ENCODE peak calls at places on chromosome 6, in ten cellular contexts. One of them, this sample, is unnamed.

GRCh38 chr6:24064106-24064505 is 61.9 kb upstream of the NRSN1 start:
- DNase-seq in astrocyte of the spinal cord: no peak
- DNase-seq in CD8-positive, alpha-beta T cell: no peak
- DNase-seq in RWPE1: no peak
- DNase-seq in fibroblast of lung: no peak
- DNase-seq in left lung: no peak
- DNase-seq in AG10803: no peak
- DNase-seq in AG04449: no peak
- DNase-seq in adrenal gland: no peak
- DNase-seq in esophagus squamous epithelium: no peak
- DNase-seq in this sample: no peak

GRCh38 chr6:5115168-5115567 is 30.0 kb downstream of the PPP1R3G start:
- DNase-seq in astrocyte of the spinal cord: peak; percentile 74
- DNase-seq in CD8-positive, alpha-beta T cell: no peak
- DNase-seq in RWPE1: no peak
- DNase-seq in fibroblast of lung: peak; percentile 59
- DNase-seq in left lung: no peak
- DNase-seq in AG10803: peak; percentile 50
- DNase-seq in AG04449: no peak
- DNase-seq in adrenal gland: no peak
- DNase-seq in esophagus squamous epithelium: no peak
- DNase-seq in this sample: no peak

GRCh38 chr6:104686550-104687155 is 173.1 kb downstream of the HACE1 start:
- DNase-seq in astrocyte of the spinal cord: no peak
- DNase-seq in CD8-positive, alpha-beta T cell: no peak
- DNase-seq in RWPE1: no peak
- DNase-seq in fibroblast of lung: no peak
- DNase-seq in left lung: no peak
- DNase-seq in AG10803: no peak
- DNase-seq in AG04449: no peak
- DNase-seq in adrenal gland: no peak
- DNase-seq in esophagus squamous epithelium: no peak
- DNase-seq in this sample: no peak

GRCh38 chr6:109483744-109484075 is 691 bp upstream of the ZBTB24 start:
- DNase-seq in astrocyte of the spinal cord: no peak
- DNase-seq in CD8-positive, alpha-beta T cell: no peak
- DNase-seq in RWPE1: no peak
- DNase-seq in fibroblast of lung: peak; percentile 11
- DNase-seq in left lung: no peak
- DNase-seq in AG10803: no peak
- DNase-seq in AG04449: no peak
- DNase-seq in adrenal gland: no peak
- DNase-seq in esophagus squamous epithelium: no peak
- DNase-seq in this sample: no peak

GRCh38 chr6:32086661-32087573 is 22.2 kb downstream of the TNXB start:
- DNase-seq in astrocyte of the spinal cord: peak; percentile 70
- DNase-seq in CD8-positive, alpha-beta T cell: no peak
- DNase-seq in RWPE1: peak; percentile 49
- DNase-seq in fibroblast of lung: peak; percentile 57
- DNase-seq in left lung: no peak
- DNase-seq in AG10803: peak; percentile 83
- DNase-seq in AG04449: no peak
- DNase-seq in adrenal gland: peak; percentile 64
- DNase-seq in esophagus squamous epithelium: no peak
- DNase-seq in this sample: no peak

GRCh38 chr6:53723331-53723730 is 57.8 kb upstream of the KLHL31 start:
- DNase-seq in astrocyte of the spinal cord: no peak
- DNase-seq in CD8-positive, alpha-beta T cell: no peak
- DNase-seq in RWPE1: no peak
- DNase-seq in fibroblast of lung: no peak
- DNase-seq in left lung: no peak
- DNase-seq in AG10803: no peak
- DNase-seq in AG04449: no peak
- DNase-seq in adrenal gland: no peak
- DNase-seq in esophagus squamous epithelium: no peak
- DNase-seq in this sample: no peak

GRCh38 chr6:58113960-58114359 is 796.5 kb downstream of the PRIM2 start:
- DNase-seq in astrocyte of the spinal cord: no peak
- DNase-seq in CD8-positive, alpha-beta T cell: no peak
- DNase-seq in RWPE1: no peak
- DNase-seq in fibroblast of lung: no peak
- DNase-seq in left lung: no peak
- DNase-seq in AG10803: no peak
- DNase-seq in AG04449: no peak
- DNase-seq in adrenal gland: no peak
- DNase-seq in esophagus squamous epithelium: no peak
- DNase-seq in this sample: no peak

GRCh38 chr6:143206550-143206949 is 145.9 kb downstream of the AIG1 start:
- DNase-seq in astrocyte of the spinal cord: no peak
- DNase-seq in CD8-positive, alpha-beta T cell: no peak
- DNase-seq in RWPE1: no peak
- DNase-seq in fibroblast of lung: no peak
- DNase-seq in left lung: no peak
- DNase-seq in AG10803: no peak
- DNase-seq in AG04449: no peak
- DNase-seq in adrenal gland: no peak
- DNase-seq in esophagus squamous epithelium: no peak
- DNase-seq in this sample: no peak

GRCh38 chr6:24721461-24722215 is 2.7 kb upstream of the C6orf62 start:
- DNase-seq in astrocyte of the spinal cord: no peak
- DNase-seq in CD8-positive, alpha-beta T cell: no peak
- DNase-seq in RWPE1: no peak
- DNase-seq in fibroblast of lung: no peak
- DNase-seq in left lung: peak; percentile 93
- DNase-seq in AG10803: no peak
- DNase-seq in AG04449: peak; percentile 37
- DNase-seq in adrenal gland: peak; percentile 91
- DNase-seq in esophagus squamous epithelium: peak; percentile 87
- DNase-seq in this sample: peak; percentile 27

GRCh38 chr6:109263873-109264700 is 118.2 kb downstream of the CD164 start:
- DNase-seq in astrocyte of the spinal cord: no peak
- DNase-seq in CD8-positive, alpha-beta T cell: no peak
- DNase-seq in RWPE1: no peak
- DNase-seq in fibroblast of lung: no peak
- DNase-seq in left lung: no peak
- DNase-seq in AG10803: no peak
- DNase-seq in AG04449: no peak
- DNase-seq in adrenal gland: no peak
- DNase-seq in esophagus squamous epithelium: no peak
- DNase-seq in this sample: no peak

GRCh38 chr6:16767765-16768514 is 6.7 kb upstream of the ATXN1 start:
- DNase-seq in astrocyte of the spinal cord: no peak
- DNase-seq in CD8-positive, alpha-beta T cell: no peak
- DNase-seq in RWPE1: no peak
- DNase-seq in fibroblast of lung: no peak
- DNase-seq in left lung: no peak
- DNase-seq in AG10803: no peak
- DNase-seq in AG04449: no peak
- DNase-seq in adrenal gland: no peak
- DNase-seq in esophagus squamous epithelium: no peak
- DNase-seq in this sample: no peak

GRCh38 chr6:119205911-119206617 is 127.6 kb upstream of the FAM184A start:
- DNase-seq in astrocyte of the spinal cord: no peak
- DNase-seq in CD8-positive, alpha-beta T cell: no peak
- DNase-seq in RWPE1: no peak
- DNase-seq in fibroblast of lung: no peak
- DNase-seq in left lung: no peak
- DNase-seq in AG10803: no peak
- DNase-seq in AG04449: no peak
- DNase-seq in adrenal gland: no peak
- DNase-seq in esophagus squamous epithelium: no peak
- DNase-seq in this sample: no peak

GRCh38 chr6:31621320-31621939 is 915 bp downstream of the PRRC2A start:
- DNase-seq in astrocyte of the spinal cord: no peak
- DNase-seq in CD8-positive, alpha-beta T cell: no peak
- DNase-seq in RWPE1: no peak
- DNase-seq in fibroblast of lung: no peak
- DNase-seq in left lung: no peak
- DNase-seq in AG10803: no peak
- DNase-seq in AG04449: no peak
- DNase-seq in adrenal gland: no peak
- DNase-seq in esophagus squamous epithelium: no peak
- DNase-seq in this sample: no peak

GRCh38 chr6:33279971-33280511 is 3.1 kb downstream of the B3GALT4 start:
- DNase-seq in astrocyte of the spinal cord: peak; percentile 45
- DNase-seq in CD8-positive, alpha-beta T cell: no peak
- DNase-seq in RWPE1: peak; percentile 74
- DNase-seq in fibroblast of lung: peak; percentile 42
- DNase-seq in left lung: no peak
- DNase-seq in AG10803: peak; percentile 34
- DNase-seq in AG04449: no peak
- DNase-seq in adrenal gland: peak; percentile 42
- DNase-seq in esophagus squamous epithelium: no peak
- DNase-seq in this sample: no peak

GRCh38 chr6:160013987-160014868 is 45.3 kb downstream of the IGF2R start:
- DNase-seq in astrocyte of the spinal cord: peak; percentile 28
- DNase-seq in CD8-positive, alpha-beta T cell: no peak
- DNase-seq in RWPE1: no peak
- DNase-seq in fibroblast of lung: no peak
- DNase-seq in left lung: no peak
- DNase-seq in AG10803: peak; percentile 18
- DNase-seq in AG04449: no peak
- DNase-seq in adrenal gland: no peak
- DNase-seq in esophagus squamous epithelium: no peak
- DNase-seq in this sample: no peak

GRCh38 chr6:79617521-79617941 is 13.6 kb upstream of the SH3BGRL2 start:
- DNase-seq in astrocyte of the spinal cord: no peak
- DNase-seq in CD8-positive, alpha-beta T cell: no peak
- DNase-seq in RWPE1: no peak
- DNase-seq in fibroblast of lung: no peak
- DNase-seq in left lung: no peak
- DNase-seq in AG10803: no peak
- DNase-seq in AG04449: no peak
- DNase-seq in adrenal gland: no peak
- DNase-seq in esophagus squamous epithelium: no peak
- DNase-seq in this sample: no peak

GRCh38 chr6:42017021-42017643 is 33.2 kb upstream of the TAF8 start:
- DNase-seq in astrocyte of the spinal cord: peak; percentile 82
- DNase-seq in CD8-positive, alpha-beta T cell: no peak
- DNase-seq in RWPE1: no peak
- DNase-seq in fibroblast of lung: peak; percentile 85
- DNase-seq in left lung: no peak
- DNase-seq in AG10803: peak; percentile 77
- DNase-seq in AG04449: peak; percentile 34
- DNase-seq in adrenal gland: peak; percentile 70
- DNase-seq in esophagus squamous epithelium: no peak
- DNase-seq in this sample: no peak

GRCh38 chr6:34157236-34157830 is 11.4 kb upstream of the GRM4 start:
- DNase-seq in astrocyte of the spinal cord: no peak
- DNase-seq in CD8-positive, alpha-beta T cell: no peak
- DNase-seq in RWPE1: no peak
- DNase-seq in fibroblast of lung: no peak
- DNase-seq in left lung: no peak
- DNase-seq in AG10803: no peak
- DNase-seq in AG04449: no peak
- DNase-seq in adrenal gland: no peak
- DNase-seq in esophagus squamous epithelium: no peak
- DNase-seq in this sample: peak; percentile 9

GRCh38 chr6:35718354-35718695 is 18.5 kb upstream of the ARMC12 start:
- DNase-seq in astrocyte of the spinal cord: no peak
- DNase-seq in CD8-positive, alpha-beta T cell: no peak
- DNase-seq in RWPE1: no peak
- DNase-seq in fibroblast of lung: no peak
- DNase-seq in left lung: no peak
- DNase-seq in AG10803: no peak
- DNase-seq in AG04449: no peak
- DNase-seq in adrenal gland: peak; percentile 1
- DNase-seq in esophagus squamous epithelium: no peak
- DNase-seq in this sample: no peak
- TF ChIP-seq CTCF in astrocyte of the spinal cord: no peak
- TF ChIP-seq CTCF in CD8-positive, alpha-beta T cell: no peak
- TF ChIP-seq CTCF in RWPE1: no peak
- TF ChIP-seq CTCF in fibroblast of lung: no peak
- TF ChIP-seq CTCF in left lung: no peak
- TF ChIP-seq CTCF in AG10803: no peak
- TF ChIP-seq CTCF in AG04449: no peak
- TF ChIP-seq CTCF in adrenal gland: no peak
- TF ChIP-seq CTCF in esophagus squamous epithelium: no peak
- TF ChIP-seq CTCF in this sample: no peak

GRCh38 chr6:134174790-134175531 is 122.5 kb upstream of the SLC2A12 start:
- DNase-seq in astrocyte of the spinal cord: peak; percentile 96
- DNase-seq in CD8-positive, alpha-beta T cell: peak; percentile 91
- DNase-seq in RWPE1: peak; percentile 78
- DNase-seq in fibroblast of lung: peak; percentile 90
- DNase-seq in left lung: peak; percentile 99
- DNase-seq in AG10803: peak; percentile 88
- DNase-seq in AG04449: no peak
- DNase-seq in adrenal gland: peak; percentile 92
- DNase-seq in esophagus squamous epithelium: peak; percentile 55
- DNase-seq in this sample: peak; percentile 57
- TF ChIP-seq CTCF in astrocyte of the spinal cord: no peak
- TF ChIP-seq CTCF in CD8-positive, alpha-beta T cell: no peak
- TF ChIP-seq CTCF in RWPE1: no peak
- TF ChIP-seq CTCF in fibroblast of lung: no peak
- TF ChIP-seq CTCF in left lung: no peak
- TF ChIP-seq CTCF in AG10803: no peak
- TF ChIP-seq CTCF in AG04449: no peak
- TF ChIP-seq CTCF in adrenal gland: no peak
- TF ChIP-seq CTCF in esophagus squamous epithelium: no peak
- TF ChIP-seq CTCF in this sample: no peak

DNA sequence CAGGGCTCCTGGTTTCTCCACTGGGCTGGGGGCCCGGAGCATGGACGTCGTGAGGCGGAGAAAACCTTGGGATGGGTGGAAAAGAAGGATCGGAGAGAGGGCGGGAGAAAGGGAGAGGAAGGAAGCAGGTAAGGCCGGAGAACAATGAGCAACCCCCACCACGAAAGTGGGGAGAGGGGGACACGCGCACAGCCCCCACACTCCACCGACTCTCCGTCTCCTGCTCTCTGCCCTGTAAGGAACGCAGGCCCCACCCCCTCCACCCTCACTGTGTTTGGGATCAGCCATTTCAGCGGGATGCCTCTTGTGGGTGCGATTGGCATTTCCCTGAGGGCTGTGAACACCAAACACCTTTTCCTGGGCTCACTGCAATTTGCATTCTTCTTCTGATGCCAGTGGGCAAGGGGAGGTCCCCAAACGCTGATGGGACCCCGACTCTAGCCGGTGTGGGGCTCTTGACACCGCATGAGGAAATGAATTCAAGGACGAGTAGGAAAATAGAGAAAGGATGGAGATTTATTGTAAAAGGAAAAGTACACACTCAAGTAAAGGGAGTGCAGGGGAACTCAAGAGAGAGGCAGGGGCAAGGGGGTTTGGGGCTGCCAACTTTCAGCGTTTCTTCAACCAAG is 13.0 kb upstream of the RAET1L start:
- DNase-seq in astrocyte of the spinal cord: no peak
- DNase-seq in CD8-positive, alpha-beta T cell: no peak
- DNase-seq in RWPE1: no peak
- DNase-seq in fibroblast of lung: no peak
- DNase-seq in left lung: no peak
- DNase-seq in AG10803: no peak
- DNase-seq in AG04449: no peak
- DNase-seq in adrenal gland: no peak
- DNase-seq in esophagus squamous epithelium: no peak
- DNase-seq in this sample: no peak
- TF ChIP-seq CTCF in astrocyte of the spinal cord: no peak
- TF ChIP-seq CTCF in CD8-positive, alpha-beta T cell: no peak
- TF ChIP-seq CTCF in RWPE1: no peak
- TF ChIP-seq CTCF in fibroblast of lung: no peak
- TF ChIP-seq CTCF in left lung: no peak
- TF ChIP-seq CTCF in AG10803: no peak
- TF ChIP-seq CTCF in AG04449: no peak
- TF ChIP-seq CTCF in adrenal gland: no peak
- TF ChIP-seq CTCF in esophagus squamous epithelium: no peak
- TF ChIP-seq CTCF in this sample: no peak

GRCh38 chr6:43800746-43801488 is 30.9 kb downstream of the VEGFA start:
- DNase-seq in astrocyte of the spinal cord: no peak
- DNase-seq in CD8-positive, alpha-beta T cell: no peak
- DNase-seq in RWPE1: no peak
- DNase-seq in fibroblast of lung: no peak
- DNase-seq in left lung: no peak
- DNase-seq in AG10803: no peak
- DNase-seq in AG04449: no peak
- DNase-seq in adrenal gland: no peak
- DNase-seq in esophagus squamous epithelium: no peak
- DNase-seq in this sample: no peak
- TF ChIP-seq CTCF in astrocyte of the spinal cord: no peak
- TF ChIP-seq CTCF in CD8-positive, alpha-beta T cell: no peak
- TF ChIP-seq CTCF in RWPE1: no peak
- TF ChIP-seq CTCF in fibroblast of lung: no peak
- TF ChIP-seq CTCF in left lung: no peak
- TF ChIP-seq CTCF in AG10803: no peak
- TF ChIP-seq CTCF in AG04449: no peak
- TF ChIP-seq CTCF in adrenal gland: no peak
- TF ChIP-seq CTCF in esophagus squamous epithelium: no peak
- TF ChIP-seq CTCF in this sample: no peak